ENCODE peak calls at places on chromosomes 1 and 21, in five cellular contexts. M is cardiac muscle cell, D is GM23248, H is heart right ventricle, T is uterus. O is an unnamed sample. For H3K9me3, the result is how much of the 10 kb centered on the place peaks cover.

GRCh38 chr1:61672376-61672775 is 52.6 kb downstream of the TM2D1 start:
- DNase-seq in M (no peak), T (no peak), D (no peak), H (no peak), O (no peak)

GRCh38 chr1:86156571-86157455 is at the start of gene COL24A1:
- DNase-seq in T (no peak), M (peak), H (peak), D (peak), O (no peak)

GRCh38 chr21:41953249-41953830 is 478 bp downstream of the C2CD2 start:
- DNase-seq in T (peak), D (peak), M (peak), H (peak), O (no peak)

GRCh38 chr1:216722841-216723240 is 388 bp downstream of the ESRRG start:
- DNase-seq in D (no peak), H (no peak), T (no peak), M (peak), O (no peak)

GRCh38 chr1:229848762-229849677 is 218.0 kb upstream of the GALNT2 start:
- DNase-seq in T (no peak), H (no peak), D (peak), M (peak), O (no peak)

GRCh38 chr1:34743775-34744174 is 11.1 kb upstream of the GJB5 start:
- DNase-seq in T (no peak), H (no peak), M (no peak), D (no peak), O (no peak)

GRCh38 chr1:14600405-14601150 is 2.1 kb downstream of the KAZN start:
- DNase-seq in M (peak), T (no peak), D (no peak), H (no peak), O (no peak)

GRCh38 chr1:245258271-245258920 is 103.6 kb downstream of the KIF26B start:
- DNase-seq in H (no peak), T (no peak), M (no peak), D (peak), O (no peak)

GRCh38 chr1:222416001-222416791 is 131.7 kb downstream of the HHIPL2 start:
- DNase-seq in T (no peak), D (no peak), M (no peak), H (no peak), O (no peak)

GRCh38 chr21:27366846-27367245 is 400.0 kb upstream of the ADAMTS5 start:
- DNase-seq in M (no peak), T (no peak), D (peak), H (no peak), O (no peak)

GRCh38 chr1:8348056-8348776 is 30.3 kb downstream of the SLC45A1 start:
- DNase-seq in D (no peak), M (no peak), T (peak), H (no peak), O (no peak)

GRCh38 chr1:117928881-117929339 is 511 bp downstream of the GDAP2 start:
- DNase-seq in M (peak), T (peak), D (peak), H (peak), O (peak)

GRCh38 chr1:172761581-172762025 is 102.7 kb downstream of the FASLG start:
- DNase-seq in M (no peak), D (peak), H (no peak), T (no peak), O (no peak)

GRCh38 chr1:97820470-97821188 is 100.2 kb downstream of the DPYD start:
- DNase-seq in T (no peak), H (no peak), M (peak), D (peak), O (peak)

GRCh38 chr1:206921772-206922265 is at the start of gene FCMR:
- DNase-seq in T (no peak), D (no peak), M (no peak), H (no peak), O (peak)

GRCh38 chr1:11414921-11415538 is 63.9 kb upstream of the DISP3 start:
- DNase-seq in H (no peak), D (no peak), M (no peak), T (no peak), O (no peak)

GRCh38 chr1:15952317-15953258 is 23.3 kb downstream of the ZBTB17 start:
- DNase-seq in H (no peak), M (no peak), T (no peak), D (peak), O (no peak)

GRCh38 chr1:99788896-99789295 is 22.5 kb upstream of the FRRS1 start:
- DNase-seq in H (no peak), T (no peak), M (no peak), D (no peak), O (no peak)

GRCh38 chr1:91708691-91709090 is 177.3 kb downstream of the TGFBR3 start:
- DNase-seq in T (no peak), D (no peak), H (no peak), M (no peak), O (no peak)

GRCh38 chr1:193486671-193487229 is 300.3 kb upstream of the B3GALT2 start:
- DNase-seq in D (no peak), T (no peak), M (no peak), H (no peak), O (no peak)

GRCh38 chr1:2546515-2547209 is 9.5 kb upstream of the TNFRSF14 start:
- DNase-seq in M (peak), T (peak), H (peak), D (peak), O (peak)

GRCh38 chr1:223180803-223181321 is 37.8 kb upstream of the TLR5 start:
- DNase-seq in M (no peak), T (no peak), H (no peak), D (peak), O (no peak)

GRCh38 chr1:30616759-30617158 is 106.6 kb downstream of the MATN1 start:
- DNase-seq in M (no peak), T (no peak), H (no peak), D (no peak), O (no peak)

GRCh38 chr21:29379517-29380054 is 80.9 kb downstream of the BACH1 start:
- DNase-seq in M (no peak), D (no peak), T (no peak), H (no peak), O (no peak)

GRCh38 chr1:58152709-58153108 is 393.8 kb downstream of the OMA1 start:
- DNase-seq in D (no peak), T (no peak), M (no peak), H (no peak), O (no peak)

GRCh38 chr1:61053712-61054608 is 28.4 kb upstream of the NFIA start:
- DNase-seq in M (peak), T (peak), D (peak), H (peak), O (no peak)

GRCh38 chr1:209628618-209629299 is 23.5 kb downstream of the LAMB3 start:
- DNase-seq in H (no peak), D (no peak), T (no peak), M (no peak), O (no peak)

GRCh38 chr1:28170036-28170596 is 6.4 kb downstream of the PTAFR start:
- DNase-seq in D (no peak), T (no peak), H (no peak), M (no peak), O (no peak)

GRCh38 chr1:87336623-87337067 is 8.0 kb downstream of the LMO4 start:
- DNase-seq in H (no peak), M (no peak), T (no peak), D (peak), O (no peak)

GRCh38 chr1:29179641-29180184 is 2.0 kb downstream of the SRSF4 start:
- DNase-seq in T (no peak), M (no peak), D (peak), H (no peak), O (no peak)

GRCh38 chr21:44686843-44687561 is 5.0 kb upstream of the KRTAP12-1 start:
- DNase-seq in M (no peak), H (no peak), T (no peak), D (no peak), O (no peak)

GRCh38 chr1:80931178-80931577 is 869.6 kb upstream of the ADGRL2 start:
- DNase-seq in D (no peak), M (no peak), H (no peak), T (no peak), O (no peak)
- H3K9me3 ChIP-seq in D (under half), M (under half), H (under half), T (under half), O (under half)

DNA sequence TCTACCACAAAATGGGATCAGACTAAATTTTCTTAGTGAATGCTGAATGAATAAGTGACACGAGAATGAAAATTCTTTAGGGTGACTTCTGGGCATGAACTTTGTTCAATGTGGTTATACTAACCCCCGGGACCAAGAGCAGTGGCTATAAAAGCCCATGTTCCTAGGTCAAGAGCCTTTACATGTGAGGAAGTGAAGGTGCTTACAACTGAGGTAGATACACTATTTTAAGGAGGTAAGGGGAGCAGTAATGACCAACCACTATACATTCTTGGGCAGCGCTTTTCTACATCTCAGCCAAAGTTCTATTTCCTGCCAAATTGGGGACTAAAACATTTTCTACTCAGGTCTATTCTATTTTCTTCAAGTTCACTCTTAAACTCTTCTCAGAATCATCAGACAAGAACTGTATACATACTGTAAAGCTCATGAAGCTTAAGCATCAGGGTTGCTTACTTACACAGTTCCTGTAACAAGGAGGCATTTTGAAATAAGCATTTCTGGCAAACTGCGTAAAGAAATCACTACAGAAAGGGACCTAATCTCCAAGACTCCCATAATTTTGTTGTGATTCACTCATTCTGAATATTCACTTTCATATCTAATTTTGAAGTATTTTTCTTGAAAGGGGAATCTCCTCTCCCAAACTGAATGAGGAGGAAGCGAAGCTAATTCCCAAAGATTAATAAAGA is 8.5 kb upstream of the ARHGAP29 start:
- DNase-seq in T (no peak), H (no peak), M (no peak), D (peak), O (no peak)
- H3K27ac ChIP-seq in T (peak), H (peak), M (no peak), D (peak), O (no peak)

GRCh38 chr21:46317710-46318463 is 5.8 kb downstream of the C21orf58 start:
- DNase-seq in T (no peak), M (no peak), H (peak), D (no peak), O (no peak)
- H3K9me3 ChIP-seq in T (under half), M (under half), H (under half), D (under half), O (under half)

DNA sequence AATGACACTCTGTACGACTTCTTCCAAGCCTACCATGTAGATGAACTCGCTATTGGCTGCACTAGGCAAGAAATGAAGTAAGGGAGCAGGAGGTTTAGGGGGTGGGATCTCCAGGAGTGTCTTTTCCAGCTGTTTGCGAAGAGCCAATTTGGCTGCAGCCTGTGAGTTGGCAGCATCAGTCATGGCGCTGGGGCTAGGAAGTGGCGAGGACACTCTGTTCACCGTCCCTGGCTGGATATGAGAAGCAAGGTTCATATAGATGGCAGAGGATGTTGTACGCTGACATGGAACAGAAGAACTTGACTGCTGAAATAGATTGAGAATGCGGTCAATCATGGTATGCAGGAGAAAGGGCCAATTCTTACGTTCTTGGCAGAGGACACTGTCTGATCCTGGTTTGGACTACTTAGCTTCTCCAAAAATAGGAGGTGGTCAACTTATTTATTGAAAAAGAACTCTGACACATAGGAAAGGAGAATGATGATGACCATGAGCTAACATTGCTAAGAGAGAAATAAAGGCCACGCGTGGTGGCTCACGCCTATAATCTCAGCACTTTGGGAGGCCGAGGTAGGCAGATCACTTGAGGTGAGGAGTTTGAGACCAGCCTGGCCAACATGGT is 41.2 kb downstream of the SLC27A3 start:
- DNase-seq in T (no peak), D (no peak), H (no peak), M (no peak), O (no peak)
- H3K27ac ChIP-seq in T (no peak), D (no peak), H (peak), M (no peak), O (no peak)

DNA sequence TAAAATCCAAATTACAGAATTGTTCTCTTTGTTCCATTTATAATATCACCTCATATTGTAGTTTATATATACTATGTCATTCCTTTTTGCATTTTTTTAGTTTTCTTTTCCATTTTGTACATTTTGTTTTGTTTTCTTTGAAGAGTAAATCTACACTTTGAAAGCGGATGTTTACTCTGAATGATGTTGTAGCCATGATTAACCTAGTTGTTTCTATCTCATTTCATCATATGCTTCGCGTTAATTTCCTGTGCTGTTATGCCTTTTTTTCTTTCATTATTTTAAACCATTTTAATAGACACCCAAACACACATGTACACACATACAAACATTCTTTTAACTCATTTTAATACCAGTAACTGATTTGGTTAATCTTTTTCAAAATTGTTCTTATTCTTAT is 5.3 kb downstream of the OR2T6 start:
- DNase-seq in D (no peak), M (no peak), H (no peak), T (no peak), O (no peak)
- H3K9me3 ChIP-seq in D (under half), M (under half), H (under half), T (under half), O (under half)

O was measured in CD4-positive, CD25-positive, alpha-beta regulatory T cell.